ENCODE peak calls at places on chromosome 13, in seven cellular contexts. U is transverse colon, H is breast epithelium, V is vagina, X is esophagus muscularis mucosa, T is HepG2, R is suprapubic skin. A is an unnamed sample.

GRCh38 chr13:94031609-94032008 is 447.9 kb downstream of the DCT start:
- DNase-seq in X (no peak), V (no peak), U (no peak), H (no peak), R (no peak), T (no peak), A (no peak)

GRCh38 chr13:113209880-113210421 is 538 bp downstream of the CUL4A start:
- DNase-seq in R (peak; percentile 77), T (peak; percentile 32), U (peak; percentile 76), H (peak; percentile 46), X (peak; percentile 93), V (no peak), A (peak; percentile 71)

GRCh38 chr13:34340534-34340933 is 522.6 kb downstream of the RFC3 start:
- DNase-seq in T (no peak), V (no peak), R (peak; percentile 78), X (no peak), H (no peak), U (no peak), A (peak; percentile 36)

GRCh38 chr13:44780586-44781280 is 204.6 kb upstream of the TSC22D1 start:
- DNase-seq in H (no peak), T (no peak), V (no peak), R (no peak), X (no peak), U (no peak), A (no peak)

GRCh38 chr13:49419292-49419691 is 24.6 kb downstream of the CAB39L start:
- DNase-seq in R (no peak), T (peak; percentile 13), V (no peak), H (no peak), X (no peak), U (no peak), A (no peak)

GRCh38 chr13:40564342-40564997 is 102.0 kb downstream of the FOXO1 start:
- DNase-seq in R (no peak), H (no peak), T (peak; percentile 96), X (no peak), V (no peak), U (no peak), A (no peak)

GRCh38 chr13:98033277-98034247 is 80.1 kb downstream of the IPO5 start:
- DNase-seq in U (no peak), H (no peak), T (peak; percentile 85), V (no peak), R (no peak), X (peak; percentile 50), A (no peak)

GRCh38 chr13:56198350-56198749 is 942.4 kb upstream of the PRR20A start:
- DNase-seq in X (no peak), U (no peak), H (no peak), V (no peak), R (no peak), T (no peak), A (no peak)

GRCh38 chr13:100753391-100753790 is 78.8 kb upstream of the TMTC4 start:
- DNase-seq in U (no peak), R (no peak), X (peak; percentile 82), V (no peak), H (no peak), T (no peak), A (no peak)

GRCh38 chr13:46992383-46992952 is 95.6 kb upstream of the HTR2A start:
- DNase-seq in V (no peak), R (no peak), U (no peak), H (no peak), T (peak; percentile 10), X (no peak), A (no peak)

GRCh38 chr13:80341771-80342271 is 895 bp upstream of the SPRY2 start:
- DNase-seq in U (peak; percentile 54), R (peak; percentile 68), V (no peak), H (peak; percentile 46), T (peak; percentile 49), X (no peak), A (no peak)

GRCh38 chr13:86082116-86082515 is 282.9 kb upstream of the SLITRK6 start:
- DNase-seq in R (no peak), X (no peak), H (no peak), V (no peak), T (no peak), U (no peak), A (no peak)

GRCh38 chr13:41145136-41145908 is 12.7 kb upstream of the KBTBD6 start:
- DNase-seq in U (no peak), V (no peak), H (no peak), R (no peak), T (no peak), X (no peak), A (no peak)

GRCh38 chr13:28820099-28821051 is at the start of gene MTUS2:
- DNase-seq in T (no peak), R (no peak), U (no peak), X (peak; percentile 77), V (no peak), H (no peak), A (no peak)

GRCh38 chr13:73870970-73871935 is 263.0 kb downstream of the KLF12 start:
- DNase-seq in H (no peak), U (no peak), V (no peak), X (no peak), T (no peak), R (no peak), A (no peak)

GRCh38 chr13:32426191-32426980 is 1.5 kb downstream of the N4BP2L1 start:
- DNase-seq in T (no peak), U (peak; percentile 25), X (no peak), V (no peak), H (no peak), R (no peak), A (no peak)

GRCh38 chr13:26719356-26719945 is 41.1 kb downstream of the GPR12 start:
- DNase-seq in V (no peak), T (no peak), R (no peak), U (no peak), X (peak; percentile 60), H (no peak), A (no peak)

GRCh38 chr13:37208052-37208451 is 102.6 kb upstream of the CSNK1A1L start:
- DNase-seq in X (no peak), R (no peak), T (no peak), U (no peak), H (no peak), V (no peak), A (no peak)

GRCh38 chr13:57633950-57634828 is 2.6 kb downstream of the PCDH17 start:
- DNase-seq in T (no peak), H (no peak), X (no peak), V (no peak), R (peak; percentile 48), U (no peak), A (no peak)

DNA sequence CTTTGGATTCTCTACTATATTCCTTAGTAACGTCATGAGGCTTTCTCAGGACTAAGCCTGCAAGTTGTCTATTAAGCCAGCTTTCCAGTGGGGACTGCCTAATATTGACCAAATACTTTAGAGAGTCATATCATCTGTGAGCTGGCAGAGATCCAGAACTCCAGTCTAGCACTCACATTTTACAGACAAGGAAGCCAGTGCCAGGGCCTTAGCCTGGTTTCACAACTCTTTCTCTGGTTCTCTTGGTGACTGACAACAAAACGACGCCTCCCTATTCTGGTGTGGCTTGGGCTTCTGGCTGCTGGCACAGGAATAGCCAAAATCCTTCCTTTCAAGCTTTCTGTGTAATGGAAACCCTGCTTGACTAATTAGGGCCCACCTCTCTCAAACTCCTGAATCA is 75.0 kb upstream of the UBL3 start:
- DNase-seq in H (peak; percentile 92), R (peak; percentile 93), X (peak; percentile 96), V (no peak), T (peak; percentile 89), U (peak; percentile 70), A (peak; percentile 91)
- TF ChIP-seq POLR2AphosphoS5 in H (no peak), R (no peak), X (peak; percentile 56), V (peak; percentile 71), T (no peak), U (no peak), A (peak; percentile 74)

GRCh38 chr13:18959996-18960395 is 221.6 kb downstream of the TUBA3C start:
- DNase-seq in R (no peak), V (no peak), U (no peak), H (no peak), T (no peak), X (no peak), A (no peak)

GRCh38 chr13:18959229-18959628 is 222.4 kb downstream of the TUBA3C start:
- DNase-seq in V (no peak), T (no peak), U (no peak), H (no peak), X (no peak), R (no peak), A (no peak)

GRCh38 chr13:18954254-18954653 is 227.4 kb downstream of the TUBA3C start:
- DNase-seq in V (no peak), T (no peak), H (no peak), X (no peak), U (no peak), R (peak; percentile 60), A (no peak)

GRCh38 chr13:18953139-18953930 is 228.3 kb downstream of the TUBA3C start:
- DNase-seq in R (no peak), V (no peak), U (no peak), X (no peak), H (no peak), T (no peak), A (no peak)

GRCh38 chr13:18956473-18957078 is 225.0 kb downstream of the TUBA3C start:
- DNase-seq in V (no peak), R (no peak), X (no peak), T (no peak), H (no peak), U (no peak), A (no peak)
- H3K9me3 ChIP-seq in V (no peaks in the 10 kb centered on the region), R (peaks cover 21% of the 10 kb centered on the region), X (no peaks in the 10 kb centered on the region), T (peaks cover 82% of the 10 kb centered on the region), H (peaks cover 28% of the 10 kb centered on the region), U (peaks cover 24% of the 10 kb centered on the region), A (peaks cover 48% of the 10 kb centered on the region)

GRCh38 chr13:35858665-35859064 is 272.5 kb downstream of the DCLK1 start:
- DNase-seq in U (no peak), V (no peak), R (no peak), X (no peak), H (no peak), T (no peak), A (no peak)
- TF ChIP-seq POLR2AphosphoS5 in U (peak; percentile 77), V (peak; percentile 89), R (no peak), X (peak; percentile 92), H (no peak), T (no peak), A (peak; percentile 94)

DNA sequence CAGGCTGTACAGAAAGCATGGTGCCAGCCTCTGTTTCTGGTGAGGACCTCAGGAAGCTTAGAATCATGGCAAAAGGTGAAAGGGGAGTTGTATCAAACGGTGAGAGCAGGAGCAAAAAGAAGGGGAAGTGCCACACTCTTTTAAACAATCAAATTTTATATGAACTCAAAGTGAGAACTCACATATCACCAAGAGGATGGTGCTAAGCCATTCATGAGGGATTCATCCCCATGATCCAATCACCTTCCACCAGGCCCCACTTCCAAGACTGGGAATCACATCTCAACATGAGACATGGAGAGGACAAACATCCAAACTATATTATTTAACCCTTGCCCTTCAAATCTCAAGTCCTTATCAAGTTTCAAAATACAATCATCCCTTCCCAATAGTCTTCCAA is 836.7 kb downstream of the SLITRK5 start:
- DNase-seq in U (no peak), H (no peak), X (no peak), T (no peak), R (no peak), V (no peak), A (no peak)
- H3K9me3 ChIP-seq in U (peaks cover 16% of the 10 kb centered on the region), H (peaks cover 27% of the 10 kb centered on the region), X (no peaks in the 10 kb centered on the region), T (peaks cover 74% of the 10 kb centered on the region), R (peaks cover 10% of the 10 kb centered on the region), V (no peaks in the 10 kb centered on the region), A (peaks cover 46% of the 10 kb centered on the region)

GRCh38 chr13:110433014-110433413 is 125.9 kb downstream of the COL4A2 start:
- DNase-seq in U (no peak), H (no peak), X (no peak), R (no peak), T (no peak), V (no peak), A (no peak)
- TF ChIP-seq POLR2AphosphoS5 in U (no peak), H (peak; percentile 44), X (peak; percentile 23), R (no peak), T (no peak), V (no peak), A (no peak)